ENCODE peak calls at places on chromosome 15, in eight cellular contexts. Y, N, D, H, X, Z, F and I are unnamed samples.

GRCh38 chr15:75233504-75234190 is 24.5 kb upstream of the GOLGA6C start:
- DNase-seq in Y (no peak), X (no peak), H (no peak), D (no peak), F (no peak), N (no peak), Z (no peak), I (no peak)

GRCh38 chr15:68205949-68206539 is 912 bp upstream of the CALML4 start:
- DNase-seq in N (peak), H (no peak), Z (peak), Y (no peak), D (peak), F (no peak), X (no peak), I (no peak)

GRCh38 chr15:49875392-49875791 is 243.6 kb downstream of the ATP8B4 start:
- DNase-seq in D (no peak), F (no peak), N (no peak), Z (no peak), X (no peak), Y (no peak), H (no peak), I (no peak)

GRCh38 chr15:43948691-43949325 is 122.0 kb downstream of the WDR76 start:
- DNase-seq in N (no peak), Z (no peak), H (no peak), D (no peak), F (no peak), X (no peak), Y (no peak), I (no peak)

GRCh38 chr15:69593981-69594966 is 141.7 kb downstream of the RPLP1 start:
- DNase-seq in Y (peak), F (peak), H (peak), X (peak), N (peak), Z (peak), D (peak), I (no peak)

GRCh38 chr15:32104061-32104980 is 74.0 kb downstream of the CHRNA7 start:
- DNase-seq in Y (no peak), X (no peak), N (no peak), Z (no peak), H (no peak), F (no peak), D (no peak), I (no peak)

GRCh38 chr15:69535101-69535638 is 82.6 kb downstream of the RPLP1 start:
- DNase-seq in D (no peak), Z (no peak), X (peak), H (peak), Y (no peak), N (no peak), F (peak), I (no peak)

GRCh38 chr15:28184166-28184565 is 85.1 kb upstream of the OCA2 start:
- DNase-seq in Y (no peak), F (no peak), D (no peak), X (peak), Z (no peak), H (no peak), N (no peak), I (no peak)

GRCh38 chr15:23503546-23503945 is 56.5 kb upstream of the GOLGA6L2 start:
- DNase-seq in N (no peak), H (no peak), Y (no peak), X (no peak), F (no peak), Z (no peak), D (no peak), I (no peak)

GRCh38 chr15:64915518-64916227 is 4.0 kb downstream of the ANKDD1A start:
- DNase-seq in X (no peak), Y (no peak), H (no peak), N (no peak), F (no peak), Z (no peak), D (no peak), I (no peak)

GRCh38 chr15:29900237-29901189 is 78.2 kb upstream of the TJP1 start:
- DNase-seq in Z (no peak), X (no peak), N (no peak), Y (no peak), F (no peak), H (no peak), D (no peak), I (no peak)

GRCh38 chr15:61099030-61099800 is 129.9 kb downstream of the RORA start:
- DNase-seq in Z (no peak), F (no peak), N (no peak), Y (no peak), D (no peak), H (no peak), X (peak), I (no peak)

GRCh38 chr15:88274534-88275460 is 18.3 kb upstream of the NTRK3 start:
- DNase-seq in F (peak), X (peak), N (peak), Y (peak), D (peak), Z (peak), H (peak), I (peak)

DNA sequence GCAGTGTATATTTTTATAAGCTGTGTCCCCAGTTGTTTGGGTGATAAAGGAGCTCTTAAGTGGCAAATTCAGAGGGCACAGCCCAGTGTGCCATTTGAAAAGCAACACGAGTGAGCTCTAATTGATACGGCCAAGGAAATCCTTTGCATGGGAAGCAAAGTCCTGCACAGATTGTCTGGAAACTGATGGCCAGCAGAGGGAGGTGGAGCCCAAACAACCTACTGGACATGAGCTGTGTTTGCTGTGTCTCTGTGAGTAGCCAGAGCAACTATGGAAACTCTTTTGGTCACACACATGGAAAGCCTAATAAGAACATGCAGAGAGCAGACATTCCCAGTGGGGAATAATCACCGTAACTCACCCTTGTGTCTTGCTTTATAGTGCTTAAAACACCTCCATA is 24.4 kb downstream of the ONECUT1 start:
- DNase-seq in N (no peak), X (peak), H (peak), F (no peak), D (no peak), Y (no peak), Z (no peak), I (peak)
- TF ChIP-seq CTCF in N (no peak), X (peak), H (peak), F (peak), D (no peak), Y (peak), Z (no peak), I (no peak)

GRCh38 chr15:62253294-62253693 is 88.2 kb upstream of the C2CD4B start:
- DNase-seq in D (no peak), F (no peak), Y (no peak), X (no peak), Z (no peak), H (peak), N (no peak), I (no peak)
- TF ChIP-seq CTCF in D (no peak), F (no peak), Y (peak), X (no peak), Z (no peak), H (peak), N (no peak), I (no peak)

DNA sequence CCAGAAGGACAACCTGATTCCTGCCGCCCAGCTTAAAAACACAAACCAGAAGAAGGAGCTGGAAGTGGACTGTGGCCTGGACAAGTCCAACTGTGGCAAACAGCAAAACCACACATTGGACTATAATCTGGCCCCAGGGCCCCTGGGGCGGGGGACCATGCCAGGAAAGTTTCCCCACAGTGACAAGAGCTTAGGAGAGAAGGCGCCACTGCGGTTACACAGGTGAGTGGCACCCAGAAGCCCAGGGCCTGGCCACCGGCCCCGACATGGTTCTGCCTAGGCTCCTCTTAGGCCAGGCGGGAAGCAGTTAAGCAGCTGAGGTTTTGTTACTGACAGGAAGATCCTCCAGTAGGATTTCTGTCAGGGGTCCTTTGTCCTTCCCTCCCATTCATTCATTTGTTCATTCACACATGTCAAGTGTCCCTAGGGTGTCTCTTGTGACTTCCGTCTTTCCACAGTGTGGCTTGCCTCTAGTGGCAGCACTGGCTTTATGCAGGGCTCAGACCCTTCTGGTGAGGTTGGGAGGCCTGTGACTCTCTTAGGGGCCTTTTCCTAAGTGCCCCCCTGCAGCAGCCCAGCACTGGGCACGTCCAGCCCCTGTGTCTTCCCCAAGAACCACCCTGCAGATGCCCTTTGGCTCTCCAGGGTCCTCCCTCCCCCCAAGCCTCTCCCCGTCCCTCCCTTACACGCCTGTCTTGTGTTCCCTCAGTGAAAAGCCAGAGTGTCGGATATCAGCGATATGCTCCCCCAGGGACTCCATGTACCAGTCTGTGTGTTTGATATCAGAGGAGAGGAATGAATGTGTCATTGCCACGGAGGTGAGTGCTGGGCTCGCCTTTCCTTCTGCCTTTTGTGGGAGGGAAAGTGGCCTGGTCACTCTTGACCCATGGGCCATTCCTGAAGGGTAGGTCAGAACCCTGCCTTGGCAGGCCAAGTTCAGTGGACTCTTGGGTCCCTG is 7.8 kb downstream of the DLL4 start:
- DNase-seq in Z (no peak), N (no peak), F (no peak), Y (no peak), H (peak), D (no peak), X (peak), I (no peak)
- TF ChIP-seq CTCF in Z (peak), N (no peak), F (no peak), Y (no peak), H (peak), D (no peak), X (no peak), I (peak)

GRCh38 chr15:78868366-78868765 is 4.3 kb upstream of the MORF4L1 start:
- DNase-seq in D (no peak), H (no peak), Z (no peak), F (no peak), N (no peak), Y (no peak), X (no peak), I (no peak)

GRCh38 chr15:78873796-78874761 is 1.4 kb downstream of the MORF4L1 start:
- DNase-seq in N (no peak), X (peak), F (no peak), Z (no peak), H (peak), D (peak), Y (no peak), I (no peak)

GRCh38 chr15:78875107-78875914 is 2.6 kb downstream of the MORF4L1 start:
- DNase-seq in X (peak), Z (no peak), F (no peak), N (no peak), Y (no peak), H (peak), D (no peak), I (no peak)

GRCh38 chr15:78872972-78873795 is 494 bp downstream of the MORF4L1 start:
- DNase-seq in X (peak), Y (peak), F (peak), Z (peak), N (peak), D (peak), H (peak), I (peak)

GRCh38 chr15:78872155-78872971 is at the start of gene MORF4L1:
- DNase-seq in Y (peak), D (peak), Z (peak), F (peak), X (peak), N (peak), H (peak), I (peak)
- TF ChIP-seq CTCF in Y (no peak), D (no peak), Z (no peak), F (no peak), X (no peak), N (no peak), H (no peak), I (no peak)

DNA sequence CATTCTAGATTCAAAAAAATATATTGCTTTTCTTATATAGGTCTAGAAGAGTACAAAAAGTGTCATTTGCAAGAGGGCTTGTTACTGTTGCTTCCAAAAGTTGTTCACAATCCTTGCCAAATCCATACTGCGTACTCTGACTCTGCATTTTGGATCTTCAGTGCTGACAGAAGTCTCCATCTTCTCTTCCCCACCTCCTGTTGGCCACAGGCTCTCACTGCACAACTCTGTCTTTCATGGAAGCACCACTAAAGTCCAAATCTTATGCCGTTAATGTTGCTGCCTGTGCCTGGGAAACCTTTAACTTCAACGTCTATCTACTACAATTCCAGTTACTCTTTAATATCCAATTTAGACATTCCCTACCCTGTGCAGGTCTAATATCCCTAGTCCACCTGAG is 419.9 kb downstream of the NR2F2 start:
- DNase-seq in D (no peak), H (no peak), F (no peak), Y (no peak), X (no peak), N (no peak), Z (no peak), I (no peak)
- TF ChIP-seq CTCF in D (no peak), H (no peak), F (no peak), Y (no peak), X (no peak), N (no peak), Z (no peak), I (no peak)

DNA sequence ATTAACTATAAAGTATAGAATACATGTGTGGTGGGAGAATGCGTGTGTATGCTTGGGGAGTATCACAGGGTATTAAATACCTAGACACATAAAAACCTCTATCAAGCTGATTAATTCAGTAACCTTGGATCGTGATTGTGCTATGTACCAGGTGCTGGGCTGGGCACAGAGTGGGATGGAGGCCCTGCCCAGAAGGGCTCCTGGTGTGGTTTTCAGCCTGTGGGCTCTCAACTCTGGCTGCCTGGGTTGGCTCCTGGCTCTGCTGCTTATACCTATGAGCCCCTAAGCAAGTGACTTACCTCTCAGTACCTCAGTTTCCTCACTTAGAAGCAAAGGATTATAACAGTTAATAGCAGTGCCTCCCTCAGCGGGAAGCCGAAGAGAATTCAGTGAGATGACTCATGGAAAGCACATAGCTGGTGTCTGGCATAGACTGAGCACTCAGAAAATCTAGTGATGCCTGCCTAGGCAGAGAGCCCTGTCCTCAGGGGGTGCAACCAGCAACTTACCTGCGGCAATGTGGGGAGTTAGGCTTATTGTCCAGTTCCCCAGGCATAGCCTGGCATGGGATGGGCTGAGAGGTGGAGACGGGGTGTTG is 90.6 kb upstream of the MYZAP start:
- DNase-seq in X (peak), Y (no peak), H (peak), Z (no peak), N (no peak), D (no peak), F (peak), I (no peak)
- TF ChIP-seq CTCF in X (no peak), Y (no peak), H (no peak), Z (no peak), N (no peak), D (no peak), F (no peak), I (no peak)

DNA sequence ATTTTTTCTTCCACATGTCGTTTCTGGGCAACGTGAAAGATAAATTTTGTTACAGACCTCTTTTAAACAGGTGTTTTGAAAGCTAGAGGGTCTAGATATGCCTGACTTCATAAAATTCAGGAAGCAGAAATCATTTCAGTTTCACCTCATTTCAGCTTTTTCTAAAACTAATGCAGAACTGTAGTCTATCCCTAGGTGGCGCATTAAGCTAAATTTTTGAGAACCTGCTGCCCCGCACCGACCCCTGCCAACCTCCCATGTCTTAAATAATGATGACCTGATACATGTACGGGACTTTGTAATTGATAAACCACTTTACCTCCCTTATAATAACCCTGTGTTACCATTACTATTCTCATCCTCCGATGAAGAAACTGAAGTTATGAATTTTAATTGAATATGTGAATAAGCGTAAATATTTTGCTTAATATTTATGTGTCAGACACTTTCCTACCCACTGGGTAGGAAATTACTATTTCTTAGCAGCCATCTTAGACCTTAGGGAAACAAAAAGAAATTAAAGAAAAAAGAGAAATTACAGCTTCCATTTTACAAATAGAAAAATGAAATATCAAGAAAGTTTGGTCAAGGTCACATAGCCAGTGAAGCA is 78.7 kb upstream of the GCNT3 start:
- DNase-seq in Y (peak), N (no peak), D (no peak), X (peak), F (peak), H (peak), Z (no peak), I (peak)
- TF ChIP-seq CTCF in Y (peak), N (peak), D (peak), X (peak), F (peak), H (peak), Z (peak), I (peak)